ENCODE peak calls at places on chromosome 16, in five cellular contexts. One of them, this sample, is unnamed.

GRCh38 chr16:84689126-84689525 is 10.7 kb upstream of the USP10 start:
- DNase-seq in LNCaP clone FGC: no peak
- DNase-seq in effector memory CD4-positive, alpha-beta T cell: no peak
- DNase-seq in thoracic aorta: no peak
- DNase-seq in AG09319: peak
- DNase-seq in this sample: peak

GRCh38 chr16:72889616-72890235 is 158.2 kb downstream of the ZFHX3 start:
- DNase-seq in AG09319: no peak
- DNase-seq in thoracic aorta: no peak
- DNase-seq in LNCaP clone FGC: no peak
- DNase-seq in effector memory CD4-positive, alpha-beta T cell: no peak
- DNase-seq in this sample: no peak

GRCh38 chr16:12470311-12471229 is 333.1 kb downstream of the CPPED1 start:
- DNase-seq in effector memory CD4-positive, alpha-beta T cell: no peak
- DNase-seq in AG09319: no peak
- DNase-seq in thoracic aorta: peak
- DNase-seq in LNCaP clone FGC: no peak
- DNase-seq in this sample: no peak

GRCh38 chr16:1458977-1459341 is 14.6 kb upstream of the CCDC154 start:
- DNase-seq in thoracic aorta: no peak
- DNase-seq in effector memory CD4-positive, alpha-beta T cell: no peak
- DNase-seq in LNCaP clone FGC: no peak
- DNase-seq in AG09319: no peak
- DNase-seq in this sample: no peak

GRCh38 chr16:85906349-85906748 is 7.4 kb downstream of the IRF8 start:
- DNase-seq in LNCaP clone FGC: no peak
- DNase-seq in AG09319: no peak
- DNase-seq in effector memory CD4-positive, alpha-beta T cell: no peak
- DNase-seq in thoracic aorta: no peak
- DNase-seq in this sample: no peak

GRCh38 chr16:49455991-49456745 is 82.6 kb downstream of the C16orf78 start:
- DNase-seq in effector memory CD4-positive, alpha-beta T cell: no peak
- DNase-seq in AG09319: no peak
- DNase-seq in LNCaP clone FGC: no peak
- DNase-seq in thoracic aorta: no peak
- DNase-seq in this sample: peak

GRCh38 chr16:647173-647902 is 1.8 kb upstream of the WDR90 start:
- DNase-seq in LNCaP clone FGC: no peak
- DNase-seq in effector memory CD4-positive, alpha-beta T cell: no peak
- DNase-seq in thoracic aorta: no peak
- DNase-seq in AG09319: no peak
- DNase-seq in this sample: no peak

GRCh38 chr16:85148959-85149358 is 36.7 kb upstream of the CIBAR2 start:
- DNase-seq in thoracic aorta: no peak
- DNase-seq in effector memory CD4-positive, alpha-beta T cell: no peak
- DNase-seq in LNCaP clone FGC: peak
- DNase-seq in AG09319: no peak
- DNase-seq in this sample: no peak

GRCh38 chr16:5450435-5451104 is 353.0 kb upstream of the EEF2KMT start:
- DNase-seq in effector memory CD4-positive, alpha-beta T cell: no peak
- DNase-seq in AG09319: no peak
- DNase-seq in thoracic aorta: no peak
- DNase-seq in LNCaP clone FGC: no peak
- DNase-seq in this sample: no peak

GRCh38 chr16:27982184-27982583 is 81.3 kb downstream of the GSG1L start:
- DNase-seq in thoracic aorta: no peak
- DNase-seq in effector memory CD4-positive, alpha-beta T cell: no peak
- DNase-seq in LNCaP clone FGC: no peak
- DNase-seq in AG09319: no peak
- DNase-seq in this sample: peak

This sample was measured in suprapubic skin.